ENCODE peak calls at places on chromosomes 3 and 15, in seven cellular contexts. N, Z, U, W, H, Q and K are unnamed samples.

GRCh38 chr3:44031387-44032380 is 210.0 kb upstream of the TOPAZ1 start:
- DNase-seq in W (no peak), Q (no peak), H (no peak), N (no peak), Z (no peak), U (no peak), K (no peak)

GRCh38 chr3:114498779-114499370 is 205.0 kb downstream of the TIGIT start:
- DNase-seq in Q (peak), W (no peak), H (no peak), N (peak), Z (no peak), U (peak), K (peak)

GRCh38 chr3:23601020-23601822 is 204.5 kb upstream of the UBE2E1 start:
- DNase-seq in U (peak), N (peak), Z (no peak), H (no peak), W (no peak), Q (no peak), K (no peak)

GRCh38 chr3:52777959-52778805 is 783 bp downstream of the ITIH1 start:
- DNase-seq in N (no peak), Q (no peak), U (no peak), W (no peak), Z (no peak), H (no peak), K (no peak)

GRCh38 chr15:27468151-27468556 is 497.2 kb downstream of the GABRG3 start:
- DNase-seq in Q (no peak), H (no peak), W (no peak), N (no peak), U (no peak), Z (no peak), K (no peak)

GRCh38 chr15:75348034-75348562 is 1.3 kb downstream of the NEIL1 start:
- DNase-seq in W (no peak), H (no peak), U (peak), N (no peak), Q (peak), Z (no peak), K (no peak)

GRCh38 chr3:26624209-26624775 is 1.7 kb downstream of the LRRC3B start:
- DNase-seq in U (no peak), H (no peak), Q (no peak), Z (peak), N (no peak), W (peak), K (no peak)

GRCh38 chr15:99729920-99730319 is 3.3 kb downstream of the LYSMD4 start:
- DNase-seq in Z (no peak), U (peak), H (no peak), Q (peak), N (peak), W (peak), K (no peak)

GRCh38 chr15:40034186-40034946 is 4.6 kb downstream of the SRP14 start:
- DNase-seq in N (no peak), W (peak), H (no peak), Z (no peak), U (no peak), Q (no peak), K (no peak)
- H3K18ac ChIP-seq in N (no peak), W (no peak), H (no peak), Z (no peak), U (no peak), Q (no peak), K (no peak)

DNA sequence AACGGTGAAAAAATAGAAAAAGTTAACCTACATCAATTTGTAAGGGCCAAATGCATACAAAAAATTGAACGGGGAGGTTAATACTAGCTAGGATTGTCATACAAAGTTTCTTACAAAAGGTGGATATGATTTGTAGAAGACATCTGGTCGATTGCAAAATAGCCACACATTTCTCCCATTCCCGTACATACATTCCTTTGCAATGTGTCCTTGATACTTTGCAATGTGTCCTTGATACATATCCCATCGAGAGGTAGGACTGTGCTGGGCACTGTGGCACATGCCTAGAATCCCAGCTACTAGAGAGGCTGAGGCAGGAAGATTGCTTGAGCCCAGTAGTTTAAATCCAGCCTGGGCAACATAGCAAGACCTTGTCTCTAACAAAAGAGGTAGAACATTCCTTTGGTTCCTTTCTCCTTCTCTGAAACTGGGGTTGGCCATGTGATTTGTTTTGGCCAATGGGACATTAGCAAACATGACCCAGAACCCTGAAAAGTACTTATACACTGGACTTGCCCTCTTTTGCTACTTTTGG is 9.5 kb downstream of the TTBK2 start:
- DNase-seq in Z (no peak), H (no peak), U (no peak), W (no peak), Q (peak), N (peak), K (no peak)
- H3K18ac ChIP-seq in Z (no peak), H (no peak), U (no peak), W (no peak), Q (no peak), N (no peak), K (no peak)

DNA sequence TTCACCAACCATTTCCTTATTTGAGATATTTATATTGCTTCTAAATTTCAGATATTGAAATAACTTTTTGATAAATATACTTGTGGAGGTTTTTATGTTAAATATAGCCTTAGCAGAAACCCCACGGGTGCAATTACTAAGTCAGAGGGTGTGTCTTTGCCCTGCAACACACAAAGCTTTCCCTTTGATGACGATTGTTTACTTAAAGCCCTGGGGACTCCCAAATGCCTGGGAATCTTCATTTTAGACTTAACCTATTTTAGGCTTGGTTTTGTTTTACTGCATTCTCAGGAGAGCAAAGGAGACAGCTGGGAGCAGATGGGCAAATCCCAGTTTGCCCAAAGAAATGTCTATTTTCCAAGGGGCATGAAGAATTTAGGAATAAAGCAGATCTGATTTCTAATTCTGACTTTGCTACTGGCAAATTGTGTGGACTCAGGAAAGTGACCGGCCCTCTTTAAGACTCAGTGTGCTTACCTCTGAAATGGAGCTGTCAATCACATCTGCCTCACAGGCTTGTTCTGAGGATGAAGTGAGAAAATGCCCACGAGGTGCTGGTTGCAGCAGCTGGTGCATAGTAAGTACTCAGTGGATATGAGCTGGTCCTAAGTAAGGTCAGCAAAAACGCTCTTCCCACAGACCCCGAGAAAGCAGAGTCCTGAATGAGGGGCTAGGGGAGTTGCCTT is 49.3 kb upstream of the CA12 start:
- DNase-seq in W (no peak), Q (no peak), Z (no peak), N (no peak), H (no peak), U (no peak), K (no peak)
- H3K18ac ChIP-seq in W (no peak), Q (no peak), Z (no peak), N (no peak), H (no peak), U (no peak), K (no peak)

DNA sequence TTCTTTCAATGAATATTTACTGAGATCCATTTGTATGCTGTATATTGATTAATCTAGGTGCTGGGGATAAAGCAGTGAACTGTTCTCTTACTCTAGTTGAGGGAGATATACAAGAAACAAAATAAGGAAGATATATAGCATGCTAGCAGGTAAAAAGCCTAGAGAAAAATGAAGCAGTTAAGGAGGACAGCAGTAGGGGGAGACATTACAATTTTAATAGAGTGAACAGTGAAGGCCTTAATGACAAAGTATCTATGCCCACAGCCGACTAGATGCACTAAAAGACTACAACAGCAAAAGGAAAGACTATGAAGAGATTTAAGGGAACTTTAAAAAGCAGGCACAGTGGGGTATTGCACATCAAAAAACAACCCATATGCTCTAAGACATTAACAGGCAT is 81.4 kb downstream of the XRN1 start:
- DNase-seq in N (no peak), Q (peak), H (no peak), W (peak), Z (no peak), U (no peak), K (no peak)
- H3K18ac ChIP-seq in N (no peak), Q (no peak), H (no peak), W (no peak), Z (no peak), U (no peak), K (no peak)

GRCh38 chr3:152830245-152830644 is 4.7 kb upstream of the P2RY1 start:
- DNase-seq in H (no peak), Z (no peak), U (no peak), N (no peak), W (no peak), Q (no peak), K (no peak)
- H3K18ac ChIP-seq in H (no peak), Z (no peak), U (no peak), N (no peak), W (no peak), Q (no peak), K (no peak)

DNA sequence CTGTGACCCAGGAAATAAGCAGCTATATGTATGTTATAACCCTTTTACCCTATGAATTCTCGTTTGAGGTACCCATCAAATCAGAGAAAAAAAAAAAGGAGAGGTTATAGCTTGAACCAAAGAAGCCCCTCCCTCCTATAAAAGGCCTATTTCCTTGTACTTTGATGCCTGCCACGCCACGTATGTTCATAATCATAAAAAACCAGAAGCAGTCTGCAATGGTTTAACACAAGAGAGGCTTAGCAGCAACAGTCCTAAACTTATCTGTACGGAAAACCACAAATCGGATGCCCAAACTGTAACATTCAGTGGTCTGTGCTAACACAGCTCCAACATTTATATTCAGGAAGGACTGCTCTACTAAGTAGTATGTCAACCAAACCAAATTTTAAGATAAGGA is 21.2 kb downstream of the CCR8 start:
- DNase-seq in W (no peak), Q (no peak), N (no peak), Z (no peak), U (no peak), H (no peak), K (no peak)
- H3K18ac ChIP-seq in W (no peak), Q (no peak), N (no peak), Z (no peak), U (no peak), H (no peak), K (no peak)